ENCODE peak calls at places on chromosomes 12 and 14, in four cellular contexts. X is epithelial cell of esophagus, Q is fibroblast of pulmonary artery, C is PC-9. I is an unnamed sample.

GRCh38 chr12:43893670-43894069 is 57.8 kb downstream of the TMEM117 start:
- DNase-seq in Q (no peak), X (peak), C (no peak), I (peak)

GRCh38 chr12:19847294-19848059 is 408.2 kb downstream of the AEBP2 start:
- DNase-seq in X (no peak), Q (peak), C (no peak), I (peak)

GRCh38 chr14:61433169-61433568 is 111.8 kb downstream of the PRKCH start:
- DNase-seq in C (no peak), X (peak), Q (no peak), I (no peak)

GRCh38 chr12:114528766-114529165 is 122.8 kb upstream of the TBX5 start:
- DNase-seq in C (no peak), Q (no peak), X (no peak), I (no peak)

GRCh38 chr12:93361159-93361919 is 16.4 kb upstream of the NUDT4 start:
- DNase-seq in X (no peak), Q (peak), C (no peak), I (peak)

GRCh38 chr14:24943024-24943423 is 106.9 kb downstream of the STXBP6 start:
- DNase-seq in C (no peak), X (no peak), Q (no peak), I (no peak)

GRCh38 chr12:43760396-43760795 is 1.6 kb downstream of the IRAK4 start:
- DNase-seq in C (no peak), Q (no peak), X (no peak), I (no peak)

GRCh38 chr12:66244446-66244845 is 55.4 kb downstream of the IRAK3 start:
- DNase-seq in X (no peak), C (no peak), Q (peak), I (no peak)

GRCh38 chr12:51421266-51421884 is 3.3 kb upstream of the SLC4A8 start:
- DNase-seq in X (peak), Q (peak), C (peak), I (peak)

GRCh38 chr14:98694541-98694940 is 577.5 kb downstream of the BCL11B start:
- DNase-seq in X (peak), Q (no peak), C (no peak), I (no peak)

GRCh38 chr14:59464651-59465569 is at the start of gene GPR135:
- DNase-seq in Q (peak), X (peak), C (no peak), I (peak)

GRCh38 chr12:103817791-103818190 is 23.2 kb downstream of the NT5DC3 start:
- DNase-seq in C (no peak), X (no peak), Q (no peak), I (no peak)

GRCh38 chr12:128753438-128753837 is 70.3 kb downstream of the SLC15A4 start:
- DNase-seq in C (no peak), Q (no peak), X (no peak), I (no peak)

GRCh38 chr12:46711756-46712155 is 114.0 kb downstream of the SLC38A4 start:
- DNase-seq in C (no peak), Q (no peak), X (no peak), I (no peak)

GRCh38 chr12:124264879-124265278 is 30.0 kb upstream of the RFLNA start:
- DNase-seq in Q (no peak), C (no peak), X (no peak), I (no peak)

GRCh38 chr12:89212339-89212771 is 139.9 kb downstream of the DUSP6 start:
- DNase-seq in C (peak), X (no peak), Q (peak), I (peak)

GRCh38 chr12:96438330-96438729 is 38.1 kb upstream of the CDK17 start:
- DNase-seq in C (no peak), X (no peak), Q (no peak), I (no peak)

GRCh38 chr12:72432037-72432604 is 160.0 kb downstream of the TRHDE start:
- DNase-seq in C (no peak), X (no peak), Q (no peak), I (no peak)

GRCh38 chr12:26786491-26787124 is 46.4 kb downstream of the ITPR2 start:
- DNase-seq in C (no peak), X (no peak), Q (peak), I (no peak)

GRCh38 chr12:61916856-61917255 is 343.3 kb upstream of the USP15 start:
- DNase-seq in X (peak), C (no peak), Q (no peak), I (no peak)

GRCh38 chr12:68978678-68979077 is 45.7 kb upstream of the CPM start:
- DNase-seq in X (no peak), Q (no peak), C (no peak), I (no peak)

GRCh38 chr14:105177082-105177481 is 4.0 kb downstream of the NUDT14 start:
- DNase-seq in Q (no peak), C (no peak), X (no peak), I (no peak)

GRCh38 chr12:4174417-4174816 is 99.1 kb upstream of the CCND2 start:
- DNase-seq in X (no peak), C (no peak), Q (no peak), I (no peak)

GRCh38 chr14:70814466-70814865 is 5.2 kb upstream of the MAP3K9 start:
- DNase-seq in X (no peak), C (no peak), Q (no peak), I (no peak)

GRCh38 chr12:80241576-80242273 is 142.4 kb downstream of the OTOGL start:
- DNase-seq in X (peak), Q (peak), C (no peak), I (peak)

GRCh38 chr12:92139634-92140555 is 5.8 kb downstream of the BTG1 start:
- DNase-seq in Q (no peak), X (peak), C (peak), I (peak)

GRCh38 chr14:44970907-44971306 is 8.9 kb downstream of the TOGARAM1 start:
- DNase-seq in Q (no peak), X (no peak), C (no peak), I (no peak)

DNA sequence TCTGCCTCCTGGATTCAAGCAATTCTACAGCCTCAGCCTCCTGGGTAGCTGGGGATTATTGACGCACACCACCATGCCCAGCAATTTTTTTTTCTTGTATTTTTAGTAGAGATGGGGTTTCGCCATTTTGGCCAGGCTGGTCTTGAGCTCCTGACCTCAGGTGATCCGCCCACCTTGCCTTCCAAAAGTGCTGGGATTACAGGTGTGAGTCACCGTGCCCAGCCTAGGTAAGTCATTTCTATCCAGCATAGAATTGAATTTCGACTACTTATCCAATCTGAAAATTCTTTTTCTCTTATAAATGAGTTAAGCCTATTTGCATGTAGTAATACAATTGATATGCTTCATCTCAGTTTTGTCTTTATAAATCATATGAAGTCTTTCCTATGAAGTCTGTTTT is 12.9 kb upstream of the NOPCHAP1 start:
- DNase-seq in X (peak), C (no peak), Q (no peak), I (no peak)
- H3K4me3 ChIP-seq in X (no peak), C (no peak), Q (no peak), I (no peak)

DNA sequence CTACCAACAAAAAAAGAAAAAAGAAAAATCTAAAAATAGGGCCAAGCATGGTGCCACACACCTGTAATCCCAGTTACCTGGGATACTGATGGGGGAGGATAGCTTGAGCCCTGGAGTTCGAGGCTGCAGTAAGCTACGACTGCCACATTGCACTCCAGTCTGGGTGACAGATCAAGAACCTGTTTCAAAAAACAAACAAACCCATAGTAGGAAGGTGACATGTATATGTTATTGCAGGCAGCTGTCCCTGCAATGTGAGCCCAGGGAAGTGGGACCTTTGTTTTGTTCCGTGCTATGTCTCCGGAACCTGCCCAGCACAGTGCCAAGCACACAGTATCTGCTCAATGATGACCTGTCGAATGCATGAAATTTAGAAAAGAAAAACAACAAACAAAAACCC is 37.2 kb upstream of the YY1 start:
- DNase-seq in Q (no peak), X (no peak), C (no peak), I (no peak)
- TF ChIP-seq CTCF in Q (no peak), X (no peak), C (no peak), I (no peak)

GRCh38 chr14:92951912-92952471 is 29.0 kb downstream of the CHGA start:
- DNase-seq in Q (peak), C (peak), X (peak), I (peak)
- H3K4me3 ChIP-seq in Q (no peak), C (no peak), X (no peak), I (no peak)

GRCh38 chr12:48933664-48934311 is 8.5 kb upstream of the FKBP11 start:
- DNase-seq in C (no peak), Q (no peak), X (no peak), I (no peak)

GRCh38 chr12:48936379-48936979 is 11.2 kb upstream of the FKBP11 start:
- DNase-seq in X (peak), Q (peak), C (no peak), I (peak)

GRCh38 chr12:48932878-48933277 is 7.6 kb upstream of the FKBP11 start:
- DNase-seq in Q (no peak), C (no peak), X (no peak), I (no peak)

GRCh38 chr12:48937170-48937569 is 11.9 kb upstream of the FKBP11 start:
- DNase-seq in Q (no peak), X (no peak), C (no peak), I (no peak)

GRCh38 chr12:48934312-48934706 is 9.0 kb upstream of the FKBP11 start:
- DNase-seq in X (no peak), C (no peak), Q (no peak), I (no peak)
- TF ChIP-seq CTCF in X (peak), C (no peak), Q (peak), I (peak)

DNA sequence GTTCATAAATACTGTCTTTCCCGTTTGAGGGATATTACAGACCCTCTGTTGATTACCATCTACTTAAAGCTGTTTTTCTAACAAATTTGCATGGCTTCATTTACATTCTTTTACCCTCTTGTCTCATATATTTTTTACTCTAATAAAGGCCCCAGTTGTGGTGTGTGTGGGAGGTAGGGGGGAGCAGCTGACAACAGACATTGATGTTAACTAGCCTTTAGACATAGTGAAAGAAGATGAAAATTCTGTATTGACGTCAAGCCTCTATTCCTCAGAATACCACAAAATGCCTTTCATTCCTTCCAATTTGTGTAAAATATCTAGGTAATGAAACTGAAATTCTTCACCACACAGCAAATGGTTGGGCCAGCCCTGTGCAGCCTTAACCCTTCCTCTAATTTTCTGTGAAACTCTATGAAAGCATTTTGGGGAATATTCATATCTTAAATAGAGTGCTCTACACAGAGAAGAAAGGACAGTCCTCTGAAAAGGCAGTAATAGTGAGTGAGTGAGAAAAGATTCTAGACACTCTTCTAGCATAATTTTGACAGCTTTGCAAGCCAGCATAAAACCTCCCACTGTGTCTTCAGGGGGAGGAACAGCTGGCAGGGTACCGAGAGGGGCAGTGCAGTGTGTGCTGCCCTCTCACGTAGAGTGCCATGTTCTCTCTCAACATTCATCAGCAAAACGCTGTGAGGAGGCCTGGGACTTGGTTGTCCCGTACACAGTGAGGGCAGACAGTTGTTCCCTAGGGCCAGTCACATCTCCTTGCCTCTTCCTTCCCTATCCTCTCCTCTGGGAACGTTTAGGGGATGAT is 20.1 kb upstream of the CERS5 start:
- DNase-seq in Q (peak), X (no peak), C (no peak), I (peak)
- H3K4me3 ChIP-seq in Q (no peak), X (no peak), C (no peak), I (no peak)

GRCh38 chr12:58306266-58306995 is 365.1 kb downstream of the ATP23 start:
- DNase-seq in X (no peak), Q (no peak), C (no peak), I (no peak)

GRCh38 chr12:58313091-58313855 is 371.9 kb downstream of the ATP23 start:
- DNase-seq in Q (peak), C (no peak), X (peak), I (peak)

GRCh38 chr12:58309806-58310205 is 368.4 kb downstream of the ATP23 start:
- DNase-seq in X (peak), C (no peak), Q (no peak), I (no peak)

GRCh38 chr12:58310828-58311273 is 369.5 kb downstream of the ATP23 start:
- DNase-seq in X (peak), C (peak), Q (peak), I (peak)

GRCh38 chr12:58310368-58310767 is 369.0 kb downstream of the ATP23 start:
- DNase-seq in Q (peak), C (peak), X (peak), I (no peak)
- TF ChIP-seq CTCF in Q (peak), C (no peak), X (no peak), I (peak)

I was measured in astrocyte of the spinal cord.